ENCODE peak calls at places on chromosomes 4 and X, in six cellular contexts. Y, L, G, S, W and M are unnamed samples.

GRCh38 chrX:153906126-153906917 is 1.8 kb downstream of the AVPR2 start:
- DNase-seq in W (peak), Y (no peak), S (no peak), G (no peak), L (no peak), M (no peak)

GRCh38 chr4:147587061-147587460 is 30.1 kb upstream of the TMEM184C start:
- DNase-seq in S (no peak), G (no peak), W (no peak), L (no peak), Y (no peak), M (no peak)

GRCh38 chr4:82753238-82753637 is 45.4 kb downstream of the SCD5 start:
- DNase-seq in G (no peak), L (no peak), S (no peak), Y (no peak), W (no peak), M (no peak)

GRCh38 chr4:7912826-7913225 is 26.8 kb downstream of the AFAP1 start:
- DNase-seq in S (no peak), Y (no peak), W (no peak), L (no peak), G (no peak), M (no peak)

GRCh38 chr4:120918788-120919187 is 3.7 kb downstream of the PRDM5 start:
- DNase-seq in W (no peak), L (no peak), S (peak), Y (no peak), G (no peak), M (peak)

GRCh38 chrX:19334945-19335626 is 8.6 kb upstream of the PDHA1 start:
- DNase-seq in G (peak), Y (no peak), W (peak), S (no peak), L (no peak), M (no peak)

GRCh38 chr4:70452946-70453345 is 19.1 kb upstream of the MUC7 start:
- DNase-seq in G (no peak), L (no peak), S (no peak), Y (no peak), W (no peak), M (no peak)

GRCh38 chr4:75494563-75494962 is 19.6 kb downstream of the RCHY1 start:
- DNase-seq in G (peak), Y (no peak), S (peak), W (no peak), L (no peak), M (no peak)

GRCh38 chrX:45228126-45228525 is 27.4 kb upstream of the DIPK2B start:
- DNase-seq in Y (no peak), L (no peak), G (no peak), W (no peak), S (no peak), M (no peak)

GRCh38 chrX:33086886-33087285 is 124.5 kb downstream of the DMD start:
- DNase-seq in Y (no peak), W (no peak), G (no peak), S (no peak), L (no peak), M (no peak)

GRCh38 chr4:95267081-95267480 is 281.7 kb downstream of the UNC5C start:
- DNase-seq in G (peak), Y (no peak), L (no peak), S (peak), W (no peak), M (no peak)

GRCh38 chr4:6474705-6475457 is 2.5 kb upstream of the PPP2R2C start:
- DNase-seq in L (no peak), Y (no peak), G (no peak), S (no peak), W (no peak), M (no peak)

GRCh38 chr4:145762719-145763118 is 82.8 kb downstream of the C4orf51 start:
- DNase-seq in Y (no peak), G (no peak), W (no peak), L (no peak), S (no peak), M (no peak)

GRCh38 chr4:123599061-123599919 is 202.7 kb downstream of the SPRY1 start:
- DNase-seq in G (peak), Y (no peak), S (peak), W (no peak), L (no peak), M (no peak)

GRCh38 chrX:29506729-29507128 is 708.6 kb upstream of the MAGEB2 start:
- DNase-seq in S (no peak), Y (no peak), W (no peak), G (no peak), L (no peak), M (no peak)

GRCh38 chrX:41475611-41476241 is 28.6 kb downstream of the NYX start:
- DNase-seq in W (no peak), Y (no peak), L (no peak), G (no peak), S (no peak), M (no peak)

GRCh38 chrX:134172588-134173259 is 64.3 kb upstream of the CCDC160 start:
- DNase-seq in Y (no peak), L (peak), G (no peak), S (peak), W (peak), M (peak)

GRCh38 chrX:110180176-110180927 is 137.5 kb downstream of the AMMECR1 start:
- DNase-seq in L (no peak), W (no peak), Y (no peak), S (peak), G (peak), M (peak)

GRCh38 chr4:122224348-122224747 is 72.2 kb downstream of the BLTP1 start:
- DNase-seq in L (no peak), W (no peak), S (peak), G (peak), Y (no peak), M (no peak)

GRCh38 chr4:146389561-146389960 is 132.2 kb downstream of the SLC10A7 start:
- DNase-seq in L (no peak), S (no peak), G (no peak), Y (no peak), W (no peak), M (no peak)

GRCh38 chr4:25457053-25457715 is 80.1 kb downstream of the ANAPC4 start:
- DNase-seq in G (peak), W (no peak), S (peak), L (no peak), Y (no peak), M (no peak)

GRCh38 chr4:184274288-184274951 is 56.7 kb upstream of the ENPP6 start:
- DNase-seq in Y (no peak), S (peak), L (no peak), G (no peak), W (no peak), M (no peak)

GRCh38 chr4:121989715-121990114 is 37.9 kb upstream of the TRPC3 start:
- DNase-seq in S (peak), W (no peak), Y (no peak), L (no peak), G (no peak), M (no peak)

GRCh38 chr4:174490356-174490969 is 31.8 kb downstream of the HPGD start:
- DNase-seq in Y (no peak), G (peak), W (no peak), S (peak), L (no peak), M (no peak)

GRCh38 chrX:154463611-154464220 is 5.6 kb downstream of the PLXNA3 start:
- DNase-seq in L (no peak), Y (no peak), S (no peak), W (no peak), G (no peak), M (no peak)

GRCh38 chrX:110671068-110671803 is 124.4 kb downstream of the CHRDL1 start:
- DNase-seq in G (no peak), S (no peak), W (no peak), Y (no peak), L (no peak), M (no peak)

GRCh38 chrX:118756111-118756510 is 28.7 kb downstream of the IL13RA1 start:
- DNase-seq in W (no peak), G (no peak), S (no peak), Y (no peak), L (no peak), M (no peak)

GRCh38 chr4:27218013-27218412 is 357.4 kb downstream of the STIM2 start:
- DNase-seq in G (peak), L (no peak), S (no peak), W (no peak), Y (no peak), M (no peak)

GRCh38 chr4:1842339-1842895 is 13.5 kb downstream of the LETM1 start:
- DNase-seq in G (no peak), W (no peak), S (no peak), Y (no peak), L (no peak), M (no peak)

GRCh38 chr4:183532823-183533222 is 28.0 kb downstream of the ING2 start:
- DNase-seq in W (no peak), Y (no peak), S (peak), G (peak), L (no peak), M (no peak)

DNA sequence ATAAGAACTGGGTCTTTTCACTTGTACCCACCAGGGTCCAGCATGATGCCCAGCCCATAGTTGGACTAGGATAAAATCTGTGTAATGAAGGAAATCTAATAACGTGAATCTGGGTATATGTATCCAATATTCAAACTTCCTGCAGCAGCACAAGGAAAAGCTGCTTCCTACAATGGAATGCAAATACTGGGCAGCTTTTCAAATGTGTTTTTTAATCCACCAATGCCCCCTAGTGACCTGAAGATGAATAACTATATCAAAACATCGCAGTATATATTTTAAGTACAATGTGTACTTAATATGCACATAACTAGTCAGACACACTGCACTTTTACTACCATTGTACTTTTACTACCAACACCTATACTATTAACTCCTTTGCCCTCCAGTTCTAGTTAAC is 5.3 kb downstream of the APOO start:
- DNase-seq in L (no peak), G (peak), W (peak), S (peak), Y (no peak), M (no peak)
- H3K4me3 ChIP-seq in L (no peak), G (no peak), W (no peak), S (peak), Y (no peak), M (peak)

DNA sequence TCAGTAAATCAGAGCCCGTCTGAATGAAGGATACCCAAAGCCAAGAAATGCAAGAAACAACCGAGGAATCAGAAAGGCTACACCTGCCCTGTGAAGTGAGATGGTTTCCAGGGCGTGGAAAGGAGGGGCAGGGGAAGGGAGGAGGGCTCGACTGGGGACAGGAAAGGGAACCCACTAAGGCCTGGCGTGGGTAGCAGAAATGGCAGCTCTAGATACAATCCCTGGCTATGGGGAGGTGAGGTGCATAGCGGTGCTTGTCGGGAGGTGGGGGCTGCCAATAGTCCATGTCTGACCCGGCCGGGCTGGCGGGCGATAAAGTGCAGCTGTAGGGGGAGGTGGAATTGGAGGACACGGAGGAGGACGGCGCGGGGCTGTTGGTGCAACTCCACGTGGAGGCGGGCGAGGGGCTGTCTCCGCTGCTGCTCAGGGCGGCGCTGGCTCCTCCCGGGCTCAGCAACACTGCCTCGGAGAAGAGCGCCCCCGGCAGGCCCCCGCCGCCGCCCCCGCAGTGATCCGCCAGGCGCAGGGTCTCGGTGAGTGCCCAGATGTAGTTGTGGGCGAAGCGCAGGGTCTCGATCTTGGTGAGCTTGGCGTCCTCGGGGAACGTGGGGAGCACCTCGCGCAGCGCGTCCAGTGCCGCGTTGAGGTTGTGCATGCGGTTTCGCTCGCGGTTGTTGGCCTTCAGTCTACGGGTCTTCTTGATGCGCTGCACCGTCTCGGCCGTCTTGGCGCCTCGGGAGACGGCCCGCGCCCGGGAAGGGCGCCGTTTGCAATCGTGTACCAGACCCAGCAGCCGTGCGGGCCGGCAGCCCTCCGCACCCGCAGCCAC is 1.3 kb downstream of the NEUROG2 start:
- DNase-seq in G (no peak), L (no peak), Y (no peak), S (peak), W (no peak), M (no peak)
- H3K4me3 ChIP-seq in G (peak), L (peak), Y (peak), S (peak), W (no peak), M (peak)

DNA sequence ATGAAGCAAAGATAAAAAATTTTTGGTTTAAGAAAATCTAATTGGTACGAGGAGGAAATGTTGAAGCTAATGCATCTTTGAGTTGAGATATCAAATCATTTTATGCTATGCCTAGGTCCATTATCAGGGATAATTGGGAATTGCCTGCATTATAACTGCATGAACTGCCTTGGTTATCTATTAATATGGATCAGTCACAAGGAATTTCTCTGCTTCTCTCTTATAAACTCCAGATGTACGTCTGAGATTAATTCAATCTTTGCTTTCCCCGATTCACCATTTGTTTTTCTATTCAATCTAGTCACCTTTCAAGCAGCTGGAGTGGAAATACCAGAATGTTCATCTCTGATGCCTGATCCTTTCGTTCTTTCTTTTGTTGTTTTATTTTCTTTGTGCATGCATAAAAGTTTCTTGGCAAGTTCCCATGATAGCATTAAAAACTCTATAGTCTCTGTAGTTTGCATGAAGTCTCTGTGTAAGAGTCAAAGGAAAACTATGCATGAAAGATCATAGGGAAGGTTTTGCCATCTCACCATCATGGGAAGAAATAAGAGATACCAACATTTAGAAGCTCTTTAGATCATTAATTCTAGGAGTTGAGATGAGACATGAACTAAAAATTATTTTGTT is 22.6 kb downstream of the SYNPO2 start:
- DNase-seq in W (no peak), L (no peak), Y (no peak), S (peak), G (no peak), M (no peak)
- H3K4me3 ChIP-seq in W (no peak), L (no peak), Y (no peak), S (no peak), G (no peak), M (no peak)

DNA sequence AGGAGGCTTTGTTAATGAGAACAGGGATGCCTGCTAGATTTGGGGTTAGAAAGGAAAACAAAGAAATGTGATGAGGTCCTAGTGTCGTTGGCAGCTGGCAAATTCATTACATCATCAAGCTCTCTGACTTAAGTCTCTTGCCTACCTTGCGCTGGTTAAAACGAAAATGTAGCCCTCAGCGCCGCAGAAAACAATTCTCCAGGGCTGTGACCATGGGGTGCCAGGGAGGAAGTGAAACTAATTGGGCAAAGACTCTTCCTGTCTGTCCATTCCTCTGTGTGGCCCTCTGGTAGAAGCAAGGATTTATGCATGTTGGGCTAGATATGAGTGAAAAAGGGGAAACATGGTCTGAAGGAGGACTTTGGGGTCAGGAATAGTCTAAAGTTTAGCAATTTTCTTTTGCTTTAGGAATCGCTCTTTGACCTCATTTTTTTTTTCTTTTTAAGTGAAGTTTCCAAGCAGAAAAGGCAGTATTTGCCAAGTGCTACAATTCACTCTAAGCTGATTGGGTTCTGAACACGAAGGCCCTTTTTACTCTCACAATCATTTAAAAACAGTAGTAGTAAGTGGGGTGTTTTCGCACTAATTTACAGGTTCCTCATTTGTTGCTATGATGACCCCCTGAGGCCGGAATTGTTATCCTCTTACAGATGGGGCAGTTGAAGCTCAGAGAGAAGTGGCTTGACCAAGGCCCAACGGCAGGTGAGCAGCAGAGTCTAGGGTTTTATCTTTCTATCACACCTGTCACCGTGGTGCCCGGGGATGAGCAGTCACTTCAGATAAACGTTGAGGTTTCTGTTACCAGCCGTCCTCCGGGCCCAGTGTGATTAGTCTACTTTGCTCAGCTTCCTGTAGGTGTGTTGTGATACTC is 27.3 kb upstream of the CHRNA9 start:
- DNase-seq in S (no peak), Y (no peak), L (no peak), W (peak), G (no peak), M (peak)
- H3K4me3 ChIP-seq in S (no peak), Y (no peak), L (no peak), W (peak), G (no peak), M (no peak)